ENCODE peak calls at places on chromosomes 3 and 15, in seven cellular contexts. Z, G, R, X, T, V and L are unnamed samples.

GRCh38 chr15:52112203-52112750 is 298 bp downstream of the BCL2L10 start:
- DNase-seq in R (peak; percentile 44), X (no peak), V (no peak), Z (peak; percentile 23), G (peak; percentile 61), T (no peak), L (peak; percentile 66)

GRCh38 chr3:124429129-124429815 is 301.0 kb upstream of the UMPS start:
- DNase-seq in Z (no peak), X (peak; percentile 26), G (peak; percentile 29), V (peak; percentile 61), R (no peak), T (peak; percentile 1), L (no peak)

GRCh38 chr3:141542202-141542959 is 55.6 kb downstream of the RASA2 start:
- DNase-seq in T (no peak), G (no peak), R (no peak), V (no peak), Z (no peak), X (no peak), L (no peak)

GRCh38 chr15:68818671-68819450 is 1.8 kb downstream of the ANP32A start:
- DNase-seq in T (peak; percentile 51), G (peak; percentile 68), R (peak; percentile 30), X (peak; percentile 42), V (peak; percentile 33), Z (peak; percentile 53), L (peak; percentile 71)

GRCh38 chr3:139123377-139124095 is 78.8 kb upstream of the PRR23C start:
- DNase-seq in Z (no peak), X (peak; percentile 39), T (no peak), R (no peak), G (no peak), V (no peak), L (no peak)

GRCh38 chr3:25355034-25355898 is 72.8 kb upstream of the RARB start:
- DNase-seq in T (no peak), Z (no peak), R (no peak), G (peak; percentile 49), X (peak; percentile 33), V (no peak), L (no peak)

GRCh38 chr15:47961401-47962090 is 159.2 kb upstream of the SLC24A5 start:
- DNase-seq in Z (no peak), V (no peak), T (no peak), G (no peak), X (no peak), R (no peak), L (no peak)

GRCh38 chr15:41568350-41569017 is 9.5 kb downstream of the TYRO3 start:
- DNase-seq in X (peak; percentile 54), R (no peak), T (no peak), Z (no peak), G (peak; percentile 84), V (no peak), L (no peak)

GRCh38 chr3:53473422-53473821 is 21.0 kb upstream of the CACNA1D start:
- DNase-seq in Z (no peak), R (no peak), X (no peak), V (no peak), T (no peak), G (no peak), L (no peak)

GRCh38 chr3:60573494-60573893 is 677.8 kb downstream of the FHIT start:
- DNase-seq in V (no peak), T (no peak), X (peak; percentile 8), Z (no peak), R (no peak), G (no peak), L (no peak)

GRCh38 chr3:39989746-39990145 is 180.3 kb downstream of the MYRIP start:
- DNase-seq in R (no peak), G (no peak), V (no peak), T (no peak), Z (no peak), X (no peak), L (no peak)

GRCh38 chr3:44890258-44890657 is 15.8 kb downstream of the TGM4 start:
- DNase-seq in T (no peak), Z (no peak), R (no peak), V (no peak), X (no peak), G (no peak), L (no peak)

GRCh38 chr3:31733234-31733667 is 200.5 kb downstream of the STT3B start:
- DNase-seq in G (peak; percentile 68), T (no peak), R (no peak), V (no peak), X (no peak), Z (no peak), L (no peak)

GRCh38 chr15:52683585-52683984 is 4.4 kb upstream of the ATOSA start:
- DNase-seq in Z (no peak), R (peak; percentile 23), G (no peak), T (no peak), V (no peak), X (no peak), L (no peak)

GRCh38 chr15:49154359-49154758 is 1.0 kb downstream of the COPS2 start:
- DNase-seq in V (no peak), T (no peak), X (peak; percentile 19), R (no peak), Z (no peak), G (no peak), L (no peak)

GRCh38 chr3:117756580-117756979 is 1047.0 kb downstream of the TUSC7 start:
- DNase-seq in G (peak; percentile 20), R (no peak), Z (no peak), T (no peak), V (no peak), X (no peak), L (no peak)

GRCh38 chr3:68996356-68996995 is 17.0 kb downstream of the EOGT start:
- DNase-seq in R (no peak), X (peak; percentile 70), Z (no peak), V (no peak), T (no peak), G (peak; percentile 60), L (no peak)

GRCh38 chr3:102068327-102068726 is 219.0 kb downstream of the NFKBIZ start:
- DNase-seq in X (no peak), Z (no peak), V (no peak), R (no peak), T (no peak), G (no peak), L (no peak)

GRCh38 chr15:40096094-40096876 is 12.4 kb downstream of the BMF start:
- DNase-seq in G (no peak), T (no peak), X (no peak), R (no peak), V (no peak), Z (no peak), L (no peak)

GRCh38 chr3:10932596-10932995 is 60.0 kb upstream of the SLC6A1 start:
- DNase-seq in Z (no peak), T (no peak), V (no peak), X (no peak), G (no peak), R (no peak), L (no peak)

GRCh38 chr3:8553405-8553804 is 51.8 kb downstream of the LMCD1 start:
- DNase-seq in V (no peak), R (no peak), G (no peak), X (no peak), Z (no peak), T (no peak), L (no peak)

GRCh38 chr15:75573001-75573400 is 6.1 kb downstream of the PTPN9 start:
- DNase-seq in R (no peak), Z (no peak), G (peak; percentile 53), V (no peak), T (no peak), X (peak; percentile 69), L (no peak)

GRCh38 chr3:61173685-61174084 is 77.6 kb downstream of the FHIT start:
- DNase-seq in T (no peak), G (peak; percentile 37), R (no peak), X (no peak), Z (no peak), V (no peak), L (peak; percentile 47)

GRCh38 chr3:17632401-17633100 is 109.9 kb downstream of the TBC1D5 start:
- DNase-seq in G (peak; percentile 69), V (no peak), T (no peak), R (no peak), X (peak; percentile 85), Z (peak; percentile 20), L (no peak)

GRCh38 chr3:186461141-186461540 is 83.0 kb downstream of the CRYGS start:
- DNase-seq in G (peak; percentile 27), R (no peak), X (peak; percentile 75), T (no peak), V (no peak), Z (no peak), L (no peak)

GRCh38 chr3:23004971-23005370 is 198.2 kb upstream of the UBE2E2 start:
- DNase-seq in G (peak; percentile 85), T (no peak), R (no peak), V (no peak), X (peak; percentile 78), Z (no peak), L (no peak)

GRCh38 chr15:52295421-52295991 is at the start of gene MYO5C:
- DNase-seq in X (no peak), R (no peak), V (peak; percentile 71), Z (peak; percentile 70), T (peak; percentile 77), G (peak; percentile 82), L (no peak)

GRCh38 chr3:151282921-151283320 is 4.6 kb upstream of the P2RY14 start:
- DNase-seq in T (peak; percentile 50), V (peak; percentile 57), R (peak; percentile 56), Z (no peak), X (peak; percentile 84), G (peak; percentile 70), L (no peak)

GRCh38 chr3:85030052-85030451 is 71.3 kb downstream of the CADM2 start:
- DNase-seq in X (no peak), R (no peak), Z (no peak), T (no peak), V (no peak), G (no peak), L (no peak)

GRCh38 chr3:5314897-5315296 is 127.4 kb downstream of the EDEM1 start:
- DNase-seq in G (no peak), V (no peak), R (no peak), Z (no peak), T (no peak), X (no peak), L (no peak)

GRCh38 chr3:144272715-144273114 is 301.1 kb downstream of the DIPK2A start:
- DNase-seq in R (no peak), T (peak; percentile 55), G (peak; percentile 55), V (no peak), Z (no peak), X (no peak), L (no peak)

GRCh38 chr3:126537730-126538281 is 13.9 kb downstream of the CHST13 start:
- DNase-seq in T (no peak), R (no peak), V (no peak), Z (no peak), X (no peak), G (no peak), L (peak; percentile 52)

GRCh38 chr3:68854170-68854569 is 78.2 kb downstream of the TAFA4 start:
- DNase-seq in X (no peak), V (no peak), R (no peak), G (no peak), Z (no peak), T (no peak), L (no peak)

GRCh38 chr3:53227993-53228885 is 27.6 kb downstream of the TKT start:
- DNase-seq in Z (no peak), V (peak; percentile 3), R (no peak), T (no peak), G (no peak), X (no peak), L (no peak)

GRCh38 chr3:59424268-59425010 is 374.6 kb upstream of the CFAP20DC start:
- DNase-seq in X (peak; percentile 95), G (peak; percentile 74), R (no peak), Z (no peak), T (no peak), V (no peak), L (no peak)